ENCODE peak calls at places on chromosomes 7 and 10, in six cellular contexts. One of them, this sample, is unnamed.

GRCh38 chr10:12067336-12067735 is 1.4 kb upstream of the DHTKD1 start:
- DNase-seq in heart left ventricle: no peak
- DNase-seq in IMR-90: peak
- DNase-seq in lung: no peak
- DNase-seq in right atrium auricular region: no peak
- DNase-seq in CD8-positive, alpha-beta T cell: no peak
- DNase-seq in this sample: no peak

GRCh38 chr10:73827346-73828089 is 16.1 kb upstream of the NDST2 start:
- DNase-seq in heart left ventricle: no peak
- DNase-seq in IMR-90: no peak
- DNase-seq in CD8-positive, alpha-beta T cell: no peak
- DNase-seq in right atrium auricular region: no peak
- DNase-seq in lung: no peak
- DNase-seq in this sample: no peak

GRCh38 chr7:124667312-124667711 is 98.3 kb downstream of the GPR37 start:
- DNase-seq in right atrium auricular region: no peak
- DNase-seq in IMR-90: peak
- DNase-seq in heart left ventricle: no peak
- DNase-seq in lung: no peak
- DNase-seq in CD8-positive, alpha-beta T cell: no peak
- DNase-seq in this sample: no peak

GRCh38 chr7:156558198-156558597 is 82.4 kb upstream of the RNF32 start:
- DNase-seq in heart left ventricle: no peak
- DNase-seq in CD8-positive, alpha-beta T cell: no peak
- DNase-seq in IMR-90: peak
- DNase-seq in right atrium auricular region: peak
- DNase-seq in lung: peak
- DNase-seq in this sample: no peak

GRCh38 chr7:38744746-38745145 is 113.6 kb upstream of the AMPH start:
- DNase-seq in right atrium auricular region: no peak
- DNase-seq in lung: no peak
- DNase-seq in CD8-positive, alpha-beta T cell: no peak
- DNase-seq in heart left ventricle: no peak
- DNase-seq in IMR-90: peak
- DNase-seq in this sample: no peak

GRCh38 chr7:45181991-45182855 is 24.6 kb downstream of the RAMP3 start:
- DNase-seq in heart left ventricle: peak
- DNase-seq in lung: no peak
- DNase-seq in right atrium auricular region: no peak
- DNase-seq in CD8-positive, alpha-beta T cell: no peak
- DNase-seq in IMR-90: no peak
- DNase-seq in this sample: no peak

GRCh38 chr7:90298145-90299038 is 22.7 kb downstream of the FAM237B start:
- DNase-seq in IMR-90: peak
- DNase-seq in CD8-positive, alpha-beta T cell: no peak
- DNase-seq in lung: no peak
- DNase-seq in right atrium auricular region: no peak
- DNase-seq in heart left ventricle: no peak
- DNase-seq in this sample: no peak

GRCh38 chr10:79084012-79084971 is 15.5 kb downstream of the ZMIZ1 start:
- DNase-seq in right atrium auricular region: peak
- DNase-seq in lung: peak
- DNase-seq in heart left ventricle: peak
- DNase-seq in CD8-positive, alpha-beta T cell: peak
- DNase-seq in IMR-90: peak
- DNase-seq in this sample: peak

GRCh38 chr7:31043035-31043434 is 9.1 kb upstream of the ADCYAP1R1 start:
- DNase-seq in CD8-positive, alpha-beta T cell: no peak
- DNase-seq in heart left ventricle: no peak
- DNase-seq in lung: no peak
- DNase-seq in IMR-90: no peak
- DNase-seq in right atrium auricular region: no peak
- DNase-seq in this sample: peak

GRCh38 chr10:23065549-23065948 is 29.8 kb upstream of the MSRB2 start:
- DNase-seq in IMR-90: peak
- DNase-seq in heart left ventricle: peak
- DNase-seq in CD8-positive, alpha-beta T cell: no peak
- DNase-seq in lung: peak
- DNase-seq in right atrium auricular region: peak
- DNase-seq in this sample: peak

GRCh38 chr10:104521901-104522827 is 118.9 kb upstream of the SORCS3 start:
- DNase-seq in CD8-positive, alpha-beta T cell: no peak
- DNase-seq in IMR-90: no peak
- DNase-seq in lung: no peak
- DNase-seq in right atrium auricular region: no peak
- DNase-seq in heart left ventricle: peak
- DNase-seq in this sample: no peak

GRCh38 chr10:132724436-132724835 is 61.5 kb downstream of the NKX6-2 start:
- DNase-seq in IMR-90: peak
- DNase-seq in lung: no peak
- DNase-seq in heart left ventricle: no peak
- DNase-seq in CD8-positive, alpha-beta T cell: no peak
- DNase-seq in right atrium auricular region: no peak
- DNase-seq in this sample: no peak

GRCh38 chr10:132518572-132519381 is 18.8 kb upstream of the INPP5A start:
- DNase-seq in lung: peak
- DNase-seq in IMR-90: no peak
- DNase-seq in CD8-positive, alpha-beta T cell: peak
- DNase-seq in right atrium auricular region: no peak
- DNase-seq in heart left ventricle: peak
- DNase-seq in this sample: no peak

DNA sequence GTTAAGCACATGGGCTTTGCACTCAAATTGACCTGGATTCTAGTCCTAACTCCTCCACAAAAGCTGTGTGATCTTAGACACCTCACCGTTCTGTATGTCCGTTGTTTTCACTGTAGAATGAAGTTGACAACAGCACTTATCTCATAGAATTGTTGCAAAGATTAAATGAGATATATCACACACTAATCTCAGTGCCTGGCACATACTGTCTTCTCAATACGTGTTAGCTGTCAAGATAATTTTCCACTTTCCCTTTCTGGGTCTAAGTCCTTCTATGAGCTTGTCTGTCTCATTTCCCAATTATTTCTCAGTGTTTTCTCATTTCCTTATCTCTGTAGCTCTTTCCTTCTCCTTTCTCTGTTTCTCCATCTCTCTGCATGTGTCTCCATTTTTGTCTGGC is 296.6 kb downstream of the KCNMA1 start:
- DNase-seq in CD8-positive, alpha-beta T cell: no peak
- DNase-seq in right atrium auricular region: no peak
- DNase-seq in heart left ventricle: no peak
- DNase-seq in IMR-90: no peak
- DNase-seq in lung: no peak
- DNase-seq in this sample: no peak
- H3K27ac ChIP-seq in CD8-positive, alpha-beta T cell: no peak
- H3K27ac ChIP-seq in right atrium auricular region: no peak
- H3K27ac ChIP-seq in heart left ventricle: no peak
- H3K27ac ChIP-seq in IMR-90: no peak
- H3K27ac ChIP-seq in lung: no peak
- H3K27ac ChIP-seq in this sample: no peak

GRCh38 chr7:139232377-139232717 is 1.3 kb downstream of the UBN2 start:
- DNase-seq in heart left ventricle: no peak
- DNase-seq in CD8-positive, alpha-beta T cell: no peak
- DNase-seq in right atrium auricular region: no peak
- DNase-seq in IMR-90: peak
- DNase-seq in lung: no peak
- DNase-seq in this sample: no peak

GRCh38 chr7:139230484-139230773 is 608 bp upstream of the UBN2 start:
- DNase-seq in right atrium auricular region: no peak
- DNase-seq in CD8-positive, alpha-beta T cell: no peak
- DNase-seq in IMR-90: no peak
- DNase-seq in heart left ventricle: no peak
- DNase-seq in lung: no peak
- DNase-seq in this sample: no peak

GRCh38 chr7:139230774-139231512 is at the start of gene UBN2:
- DNase-seq in heart left ventricle: peak
- DNase-seq in IMR-90: peak
- DNase-seq in right atrium auricular region: peak
- DNase-seq in CD8-positive, alpha-beta T cell: peak
- DNase-seq in lung: peak
- DNase-seq in this sample: peak

GRCh38 chr7:139231513-139232376 is 708 bp downstream of the UBN2 start:
- DNase-seq in CD8-positive, alpha-beta T cell: peak
- DNase-seq in lung: peak
- DNase-seq in IMR-90: peak
- DNase-seq in heart left ventricle: peak
- DNase-seq in right atrium auricular region: no peak
- DNase-seq in this sample: peak

DNA sequence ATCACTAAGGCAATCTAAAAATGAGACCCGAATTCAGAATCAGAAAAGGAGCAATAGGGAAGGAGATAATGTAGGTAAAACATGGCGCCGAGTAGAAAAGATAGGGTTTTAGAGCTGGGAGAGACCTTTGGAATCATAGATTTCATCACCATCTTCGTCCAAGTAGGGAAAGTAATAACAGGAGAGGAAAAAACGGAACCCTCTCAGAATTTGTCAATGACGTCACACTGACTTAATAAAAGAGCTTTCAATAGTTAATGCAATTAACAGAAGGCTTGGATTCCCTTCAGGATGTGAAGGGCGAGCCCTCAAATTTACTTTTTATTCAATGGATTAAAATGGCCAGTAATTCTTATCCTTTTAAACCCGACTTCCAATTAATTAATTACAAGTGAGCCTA is 959 bp upstream of the UBN2 start:
- DNase-seq in heart left ventricle: no peak
- DNase-seq in lung: no peak
- DNase-seq in IMR-90: no peak
- DNase-seq in right atrium auricular region: no peak
- DNase-seq in CD8-positive, alpha-beta T cell: no peak
- DNase-seq in this sample: no peak
- H3K27ac ChIP-seq in heart left ventricle: no peak
- H3K27ac ChIP-seq in lung: no peak
- H3K27ac ChIP-seq in IMR-90: no peak
- H3K27ac ChIP-seq in right atrium auricular region: peak
- H3K27ac ChIP-seq in CD8-positive, alpha-beta T cell: no peak
- H3K27ac ChIP-seq in this sample: peak

GRCh38 chr10:122126763-122127659 is 138.0 kb downstream of the TACC2 start:
- DNase-seq in lung: peak
- DNase-seq in heart left ventricle: peak
- DNase-seq in CD8-positive, alpha-beta T cell: no peak
- DNase-seq in IMR-90: peak
- DNase-seq in right atrium auricular region: no peak
- DNase-seq in this sample: no peak
- H3K27ac ChIP-seq in lung: peak
- H3K27ac ChIP-seq in heart left ventricle: peak
- H3K27ac ChIP-seq in CD8-positive, alpha-beta T cell: no peak
- H3K27ac ChIP-seq in IMR-90: peak
- H3K27ac ChIP-seq in right atrium auricular region: peak
- H3K27ac ChIP-seq in this sample: no peak

GRCh38 chr10:62087341-62087740 is 181.3 kb downstream of the RTKN2 start:
- DNase-seq in IMR-90: no peak
- DNase-seq in right atrium auricular region: no peak
- DNase-seq in CD8-positive, alpha-beta T cell: no peak
- DNase-seq in heart left ventricle: no peak
- DNase-seq in lung: no peak
- DNase-seq in this sample: no peak
- H3K27ac ChIP-seq in IMR-90: peak
- H3K27ac ChIP-seq in right atrium auricular region: no peak
- H3K27ac ChIP-seq in CD8-positive, alpha-beta T cell: no peak
- H3K27ac ChIP-seq in heart left ventricle: no peak
- H3K27ac ChIP-seq in lung: no peak
- H3K27ac ChIP-seq in this sample: no peak

GRCh38 chr10:30701471-30702173 is 72.1 kb upstream of the LYZL2 start:
- DNase-seq in IMR-90: peak
- DNase-seq in lung: no peak
- DNase-seq in right atrium auricular region: no peak
- DNase-seq in CD8-positive, alpha-beta T cell: peak
- DNase-seq in heart left ventricle: no peak
- DNase-seq in this sample: no peak
- H3K27ac ChIP-seq in IMR-90: no peak
- H3K27ac ChIP-seq in lung: no peak
- H3K27ac ChIP-seq in right atrium auricular region: no peak
- H3K27ac ChIP-seq in CD8-positive, alpha-beta T cell: peak
- H3K27ac ChIP-seq in heart left ventricle: no peak
- H3K27ac ChIP-seq in this sample: no peak

DNA sequence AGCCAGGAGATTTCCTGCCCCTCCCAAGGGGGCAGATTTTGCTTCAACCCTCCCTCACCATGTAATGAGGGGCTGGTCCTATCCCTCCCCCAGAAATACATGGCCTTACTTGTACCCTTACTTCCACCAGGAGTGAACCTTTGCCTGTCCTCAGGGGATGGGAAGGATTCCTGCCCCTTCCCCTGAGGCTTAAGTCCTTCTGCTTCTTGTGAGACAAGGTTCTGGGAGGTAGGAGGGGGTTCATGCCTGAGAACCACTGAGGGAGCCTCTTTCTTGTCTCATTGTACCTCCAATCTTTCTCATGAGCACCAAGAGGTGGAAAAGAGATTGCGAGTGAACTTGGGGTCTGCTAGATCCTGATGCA is 19.5 kb upstream of the MUC3A start:
- DNase-seq in lung: no peak
- DNase-seq in heart left ventricle: no peak
- DNase-seq in CD8-positive, alpha-beta T cell: no peak
- DNase-seq in IMR-90: no peak
- DNase-seq in right atrium auricular region: no peak
- DNase-seq in this sample: no peak
- H3K27ac ChIP-seq in lung: no peak
- H3K27ac ChIP-seq in heart left ventricle: no peak
- H3K27ac ChIP-seq in CD8-positive, alpha-beta T cell: no peak
- H3K27ac ChIP-seq in IMR-90: no peak
- H3K27ac ChIP-seq in right atrium auricular region: no peak
- H3K27ac ChIP-seq in this sample: no peak